ENCODE peak calls at places on chromosome 16, in five cellular contexts. S is HepG2, Y is GM12878, T is K562, A is upper lobe of left lung. K is an unnamed sample.

GRCh38 chr16:24844101-24845030 is 1.4 kb upstream of the SLC5A11 start:
- ATAC-seq in Y (peak; percentile 20), A (no peak), T (peak; percentile 97), S (peak; percentile 75), K (no peak)

GRCh38 chr16:21250072-21250923 is 16.8 kb downstream of the ANKS4B start:
- ATAC-seq in A (no peak), S (no peak), T (no peak), Y (no peak), K (no peak)

GRCh38 chr16:46733319-46733830 is 14.8 kb downstream of the MYLK3 start:
- ATAC-seq in Y (no peak), S (no peak), T (no peak), A (no peak), K (no peak)

GRCh38 chr16:81106826-81107503 is 10.8 kb upstream of the GCSH start:
- ATAC-seq in Y (peak; percentile 14), S (peak; percentile 51), T (no peak), A (no peak), K (no peak)

GRCh38 chr16:6484931-6485330 is 847.7 kb upstream of the RBFOX1 start:
- ATAC-seq in T (no peak), S (no peak), Y (no peak), A (no peak), K (no peak)

GRCh38 chr16:82735176-82735575 is 108.4 kb downstream of the CDH13 start:
- ATAC-seq in S (no peak), A (no peak), T (no peak), Y (peak; percentile 54), K (no peak)

GRCh38 chr16:67608367-67608766 is 36.6 kb upstream of the CARMIL2 start:
- ATAC-seq in S (no peak), A (no peak), Y (peak; percentile 42), T (no peak), K (no peak)

GRCh38 chr16:28504707-28505404 is 1.8 kb downstream of the IL27 start:
- ATAC-seq in Y (no peak), T (no peak), S (no peak), A (no peak), K (no peak)

GRCh38 chr16:50295541-50296132 is 29.3 kb downstream of the ADCY7 start:
- ATAC-seq in A (no peak), T (no peak), S (no peak), Y (no peak), K (no peak)

GRCh38 chr16:35215287-35215686 is 1755.9 kb downstream of the TP53TG3F start:
- ATAC-seq in S (no peak), A (no peak), Y (no peak), T (no peak), K (no peak)

GRCh38 chr16:77866769-77867168 is 78.4 kb downstream of the VAT1L start:
- ATAC-seq in S (no peak), T (no peak), A (no peak), Y (no peak), K (no peak)

GRCh38 chr16:4566144-4566543 is 10.0 kb downstream of the C16orf96 start:
- ATAC-seq in S (no peak), A (no peak), T (no peak), Y (peak; percentile 92), K (no peak)

GRCh38 chr16:56119138-56119537 is 72.2 kb upstream of the GNAO1 start:
- ATAC-seq in S (no peak), T (no peak), Y (peak; percentile 41), A (no peak), K (no peak)

GRCh38 chr16:87576191-87576590 is 26.1 kb upstream of the JPH3 start:
- ATAC-seq in S (no peak), A (no peak), T (peak; percentile 23), Y (no peak), K (no peak)

GRCh38 chr16:14496047-14496770 is 133.9 kb downstream of the PARN start:
- ATAC-seq in S (no peak), A (no peak), Y (no peak), T (no peak), K (no peak)

GRCh38 chr16:20598832-20599469 is 22.8 kb upstream of the ACSM2B start:
- ATAC-seq in S (peak; percentile 93), A (no peak), T (peak; percentile 45), Y (no peak), K (no peak)

GRCh38 chr16:13957197-13958078 is 37.5 kb downstream of the ERCC4 start:
- ATAC-seq in T (peak; percentile 94), S (peak; percentile 94), A (peak; percentile 96), Y (peak; percentile 84), K (peak; percentile 97)

GRCh38 chr16:72878301-72879269 is 169.3 kb downstream of the ZFHX3 start:
- ATAC-seq in Y (no peak), S (peak; percentile 80), T (no peak), A (peak; percentile 47), K (peak; percentile 40)

GRCh38 chr16:30095166-30096078 is 591 bp downstream of the YPEL3 start:
- ATAC-seq in A (no peak), T (no peak), S (no peak), Y (no peak), K (no peak)

GRCh38 chr16:50591800-50592771 is 43.9 kb downstream of the NKD1 start:
- ATAC-seq in Y (no peak), A (peak; percentile 41), T (peak; percentile 32), S (peak; percentile 57), K (peak; percentile 76)

GRCh38 chr16:19696961-19697360 is 21.1 kb downstream of the KNOP1 start:
- ATAC-seq in A (no peak), Y (no peak), T (no peak), S (no peak), K (no peak)

DNA sequence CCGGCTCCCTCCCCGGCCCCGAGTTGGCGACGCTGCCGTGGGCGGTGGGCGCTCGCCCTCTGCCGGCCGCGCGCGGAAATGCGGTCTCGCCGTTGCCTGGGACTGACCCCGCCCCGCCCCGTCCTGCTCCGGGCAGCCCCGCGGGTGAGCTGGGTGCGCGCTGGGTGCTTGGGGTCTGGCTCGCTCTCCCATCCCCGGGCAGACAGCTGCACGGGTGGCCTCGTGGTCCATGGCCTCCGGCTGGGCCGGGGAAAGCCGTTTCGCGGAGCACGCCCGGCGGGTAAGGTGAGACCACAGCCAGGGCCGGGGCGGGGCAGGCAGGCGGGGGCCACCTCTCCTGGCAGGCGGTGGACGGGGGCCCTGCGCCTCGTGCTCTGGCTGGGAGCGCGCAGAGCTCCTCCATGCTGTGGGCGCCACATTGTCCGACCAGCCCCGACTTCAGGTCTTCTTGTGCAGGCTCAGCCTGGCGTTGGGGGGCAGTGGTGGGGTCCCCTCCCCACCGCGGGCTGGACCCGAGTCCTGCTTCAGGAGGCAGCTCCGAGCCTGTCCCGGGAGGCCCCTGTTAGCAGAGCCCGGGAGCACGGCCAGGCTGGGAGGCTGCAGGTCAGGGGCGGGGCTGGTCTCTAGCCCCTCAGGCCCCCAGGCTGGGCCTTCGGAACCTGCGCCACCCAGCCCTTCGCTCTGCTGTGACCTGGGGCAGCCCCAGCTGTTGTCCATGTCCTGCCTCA is 7.0 kb upstream of the C1QTNF8 start:
- ATAC-seq in A (peak; percentile 75), S (peak; percentile 45), T (peak; percentile 92), Y (peak; percentile 93), K (peak; percentile 50)
- H3K4me3 ChIP-seq in A (no peak overlapping the region), S (no peak overlapping the region), T (no peak overlapping the region), Y (no peak overlapping the region), K (peak overlapping the region; percentile 19)

GRCh38 chr16:88769617-88770458 is 15.2 kb downstream of the PIEZO1 start:
- ATAC-seq in T (peak; percentile 63), S (peak; percentile 1), A (no peak), Y (peak; percentile 81), K (no peak)
- TF ChIP-seq EP300 in T (no peak), S (no peak), A (no peak), Y (no peak), K (no peak)

DNA sequence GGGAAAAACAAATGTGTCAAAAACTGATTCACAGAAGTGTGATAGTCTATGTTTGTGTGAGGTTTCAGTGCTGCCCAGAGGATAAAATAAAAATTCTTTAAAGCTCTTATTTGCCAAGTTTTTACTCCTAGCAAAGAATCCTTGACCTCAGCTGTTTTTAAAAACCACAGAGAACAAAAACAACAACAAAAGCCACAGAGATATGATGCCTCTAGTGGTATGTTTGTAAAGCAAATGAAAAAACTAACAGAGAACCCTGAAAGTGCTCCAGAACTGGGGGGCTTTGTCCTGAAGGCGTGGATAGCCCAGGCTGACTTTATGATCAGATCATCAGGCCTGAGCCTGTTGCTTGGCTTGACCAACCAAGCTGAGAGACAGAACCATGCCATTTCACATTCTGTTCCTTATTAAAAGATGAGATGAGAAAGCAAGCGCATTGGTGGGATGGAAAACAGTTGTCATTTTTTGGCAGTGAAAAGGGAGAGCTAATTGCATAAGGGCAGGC is 411.1 kb downstream of the CPPED1 start:
- ATAC-seq in S (no peak), T (no peak), Y (no peak), A (peak; percentile 72), K (peak; percentile 85)
- TF ChIP-seq POLR2AphosphoS5 in S (no peak), T (no peak), Y (no peak), A (no peak), K (no peak)

GRCh38 chr16:17468611-17469010 is 2.1 kb downstream of the XYLT1 start:
- ATAC-seq in S (no peak), A (no peak), T (no peak), Y (peak; percentile 11), K (no peak)

GRCh38 chr16:17465460-17465859 is 5.3 kb downstream of the XYLT1 start:
- ATAC-seq in A (no peak), T (no peak), S (no peak), Y (no peak), K (no peak)

GRCh38 chr16:17469011-17469741 is 1.6 kb downstream of the XYLT1 start:
- ATAC-seq in T (no peak), A (peak; percentile 3), Y (peak; percentile 28), S (peak; percentile 19), K (peak; percentile 9)

GRCh38 chr16:17467923-17468540 is 2.7 kb downstream of the XYLT1 start:
- ATAC-seq in S (peak; percentile 78), A (peak; percentile 57), Y (peak; percentile 65), T (peak; percentile 71), K (no peak)

GRCh38 chr16:17466876-17467275 is 3.9 kb downstream of the XYLT1 start:
- ATAC-seq in S (no peak), T (no peak), Y (no peak), A (no peak), K (no peak)
- H3K4me3 ChIP-seq in S (no peak overlapping the region), T (no peak overlapping the region), Y (peak overlapping the region; percentile 36), A (no peak overlapping the region), K (no peak overlapping the region)

GRCh38 chr16:31179747-31180458 is at the start of gene FUS:
- ATAC-seq in A (peak; percentile 93), S (peak; percentile 74), T (peak; percentile 75), Y (peak; percentile 78), K (peak; percentile 87)
- TF ChIP-seq EP300 in A (no peak), S (peak; percentile 74), T (no peak), Y (no peak), K (no peak)

GRCh38 chr16:89413811-89414585 is 76.4 kb downstream of the ANKRD11 start:
- ATAC-seq in T (peak; percentile 71), A (no peak), S (no peak), Y (no peak), K (no peak)
- TF ChIP-seq POLR2AphosphoS5 in T (no peak), A (no peak), S (no peak), Y (no peak), K (no peak)

GRCh38 chr16:68894714-68895113 is 51.4 kb downstream of the TANGO6 start:
- ATAC-seq in Y (no peak), A (no peak), T (no peak), S (no peak), K (no peak)

GRCh38 chr16:68889508-68890150 is 46.3 kb downstream of the TANGO6 start:
- ATAC-seq in Y (no peak), T (no peak), S (peak; percentile 60), A (no peak), K (peak; percentile 55)

GRCh38 chr16:68892898-68893297 is 49.6 kb downstream of the TANGO6 start:
- ATAC-seq in Y (no peak), T (no peak), A (no peak), S (no peak), K (no peak)

GRCh38 chr16:68893710-68894705 is 50.7 kb downstream of the TANGO6 start:
- ATAC-seq in T (no peak), S (peak; percentile 78), A (no peak), Y (no peak), K (no peak)

GRCh38 chr16:68892214-68892613 is 48.9 kb downstream of the TANGO6 start:
- ATAC-seq in S (peak; percentile 72), Y (no peak), T (no peak), A (no peak), K (no peak)
- H3K4me3 ChIP-seq in S (no peak overlapping the region), Y (no peak overlapping the region), T (no peak overlapping the region), A (no peak overlapping the region), K (no peak overlapping the region)

K was measured in gastroesophageal sphincter.